ENCODE peak calls at places on chromosomes 13 and 19, in five cellular contexts. J is right lobe of liver, G is heart left ventricle, Y is AG09309, S is choroid plexus epithelial cell. N is an unnamed sample.

GRCh38 chr13:21528616-21529015 is 69.5 kb upstream of the ZDHHC20 start:
- DNase-seq in Y (peak), S (peak), J (no peak), G (no peak), N (no peak)

GRCh38 chr13:103694471-103694870 is 628.3 kb upstream of the SLC10A2 start:
- DNase-seq in G (no peak), Y (no peak), S (no peak), J (no peak), N (no peak)

GRCh38 chr13:32594339-32594738 is 8.1 kb downstream of the PDS5B start:
- DNase-seq in G (no peak), S (no peak), Y (no peak), J (no peak), N (no peak)

GRCh38 chr13:47843005-47843404 is 158.1 kb downstream of the SUCLA2 start:
- DNase-seq in J (no peak), G (no peak), Y (no peak), S (no peak), N (no peak)

GRCh38 chr13:51814071-51814470 is 10.1 kb upstream of the DHRS12 start:
- DNase-seq in G (no peak), S (no peak), J (no peak), Y (no peak), N (no peak)

GRCh38 chr13:43846496-43846895 is 33.0 kb downstream of the CCDC122 start:
- DNase-seq in J (no peak), Y (no peak), G (no peak), S (peak), N (no peak)

GRCh38 chr13:113535381-113535781 is 44.9 kb upstream of the DCUN1D2 start:
- DNase-seq in Y (no peak), G (no peak), J (no peak), S (no peak), N (no peak)

GRCh38 chr13:98576963-98577822 is at the start of gene STK24:
- DNase-seq in G (peak), J (peak), S (peak), Y (peak), N (peak)

GRCh38 chr19:10343495-10343894 is 4.1 kb upstream of the ICAM3 start:
- DNase-seq in J (no peak), Y (no peak), S (no peak), G (no peak), N (no peak)

GRCh38 chr13:103883152-103883551 is 816.9 kb upstream of the SLC10A2 start:
- DNase-seq in J (peak), G (peak), Y (peak), S (peak), N (no peak)

GRCh38 chr19:54482889-54483288 is 9.8 kb upstream of the CDC42EP5 start:
- DNase-seq in J (no peak), Y (no peak), S (no peak), G (no peak), N (no peak)

GRCh38 chr19:5615756-5616327 is 6.7 kb downstream of the SAFB2 start:
- DNase-seq in G (no peak), S (peak), J (no peak), Y (no peak), N (no peak)

DNA sequence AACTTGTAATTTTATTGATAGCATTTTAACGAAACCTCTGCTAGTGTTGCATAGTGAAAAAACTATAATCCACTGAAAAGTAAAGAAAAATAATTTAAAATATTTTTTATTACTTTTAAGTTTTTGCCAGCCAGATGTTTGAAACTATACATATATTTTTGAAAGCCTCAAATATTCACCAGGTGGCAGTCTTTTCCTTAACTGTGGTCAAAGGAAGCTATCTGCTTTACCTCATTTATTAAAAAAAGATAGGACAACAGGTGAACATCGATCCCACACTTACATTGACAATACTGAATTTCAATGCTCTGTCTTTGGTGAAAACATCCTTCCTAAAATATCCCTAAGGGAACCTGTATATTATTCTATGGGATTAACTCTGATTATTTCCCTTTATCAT is 100.5 kb downstream of the TRPC4 start:
- DNase-seq in S (no peak), J (no peak), G (no peak), Y (no peak), N (no peak)
- TF ChIP-seq CTCF in S (peak), J (no peak), G (peak), Y (no peak), N (no peak)

DNA sequence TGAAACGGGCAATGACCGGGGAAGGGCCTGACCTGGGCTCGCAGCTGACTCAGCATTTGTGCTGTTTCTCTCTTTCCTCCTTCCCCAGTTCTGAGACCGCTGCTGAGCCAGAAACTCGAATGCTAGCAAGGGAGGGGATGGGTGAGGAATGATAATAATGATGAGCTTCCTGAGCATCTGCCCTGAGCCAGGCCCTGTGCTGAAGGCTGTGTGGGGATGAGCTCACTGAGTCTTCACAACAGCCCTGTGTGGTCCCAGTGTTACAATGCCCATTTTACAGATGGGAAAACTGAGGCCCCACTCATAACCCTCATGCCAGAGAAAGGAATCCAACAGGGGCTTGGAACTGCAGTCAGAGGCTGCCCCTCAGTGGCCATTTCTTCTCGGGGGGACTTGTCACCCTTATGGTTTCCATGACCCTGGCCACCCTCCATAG is 8.1 kb downstream of the SULT2B1 start:
- DNase-seq in J (no peak), Y (no peak), S (no peak), G (no peak), N (no peak)
- TF ChIP-seq CTCF in J (no peak), Y (no peak), S (peak), G (no peak), N (no peak)

GRCh38 chr19:50706387-50706786 is 13.2 kb downstream of the SHANK1 start:
- DNase-seq in G (no peak), Y (no peak), J (no peak), S (no peak), N (no peak)

GRCh38 chr19:50705422-50706019 is 14.1 kb downstream of the SHANK1 start:
- DNase-seq in J (no peak), Y (peak), G (no peak), S (peak), N (no peak)

GRCh38 chr19:50710612-50711011 is 9.0 kb downstream of the SHANK1 start:
- DNase-seq in G (no peak), Y (no peak), S (no peak), J (no peak), N (no peak)

GRCh38 chr19:50710094-50710493 is 9.5 kb downstream of the SHANK1 start:
- DNase-seq in G (no peak), J (no peak), Y (no peak), S (no peak), N (no peak)

GRCh38 chr19:50708179-50708879 is 11.3 kb downstream of the SHANK1 start:
- DNase-seq in Y (no peak), J (no peak), G (no peak), S (no peak), N (no peak)
- TF ChIP-seq CTCF in Y (no peak), J (no peak), G (no peak), S (no peak), N (no peak)

GRCh38 chr19:50204081-50204428 is 633 bp downstream of the MYH14 start:
- DNase-seq in J (no peak), Y (no peak), S (no peak), G (no peak), N (no peak)

GRCh38 chr19:50206191-50206590 is 2.8 kb downstream of the MYH14 start:
- DNase-seq in S (no peak), J (no peak), Y (no peak), G (peak), N (no peak)

GRCh38 chr19:50204811-50205675 is 1.6 kb downstream of the MYH14 start:
- DNase-seq in G (peak), S (no peak), Y (no peak), J (peak), N (no peak)

GRCh38 chr19:50207730-50208129 is 4.3 kb downstream of the MYH14 start:
- DNase-seq in G (no peak), Y (no peak), S (no peak), J (no peak), N (no peak)

GRCh38 chr19:50205681-50206138 is 2.3 kb downstream of the MYH14 start:
- DNase-seq in Y (no peak), S (no peak), G (no peak), J (peak), N (no peak)
- TF ChIP-seq CTCF in Y (no peak), S (no peak), G (no peak), J (no peak), N (no peak)

GRCh38 chr13:46751811-46752635 is 44.9 kb downstream of the ESD start:
- DNase-seq in G (no peak), J (no peak), S (peak), Y (peak), N (no peak)
- TF ChIP-seq CTCF in G (no peak), J (no peak), S (peak), Y (no peak), N (no peak)

N was measured in activated B cell treated with CpG ODN at 0.5 μM for 24 hours.